ENCODE peak calls at places on chromosomes 13 and 19, in eight cellular contexts. J is AG04450; P is foreskin keratinocyte; Q is MM.1S; L is fibroblast of lung; C is CD8-positive, alpha-beta memory T cell; X is cardiac muscle cell; Y is uterus. E is an unnamed sample.
A peak's percentile ranks its signal among the peaks of the same experiment; 100 is the strongest.

GRCh38 chr13:42747399-42747873 is 33.9 kb upstream of the FAM216B start:
- DNase-seq in X (peak; percentile 64), Y (no peak), Q (no peak), L (peak; percentile 99), J (peak; percentile 94), C (no peak), P (peak; percentile 40), E (peak; percentile 51)

GRCh38 chr13:43787998-43788397 is 1.2 kb upstream of the ENOX1 start:
- DNase-seq in C (no peak), X (peak; percentile 63), P (no peak), Q (peak; percentile 28), L (peak; percentile 68), Y (no peak), J (no peak), E (peak; percentile 72)

GRCh38 chr13:43785681-43786471 is 896 bp downstream of the ENOX1 start:
- DNase-seq in C (no peak), J (peak; percentile 18), Y (peak; percentile 86), X (peak; percentile 82), L (peak; percentile 77), P (no peak), Q (peak; percentile 18), E (peak; percentile 62)

GRCh38 chr13:32895296-32895695 is 120.9 kb upstream of the KL start:
- DNase-seq in Y (no peak), J (no peak), L (no peak), X (no peak), C (no peak), P (no peak), Q (no peak), E (no peak)

GRCh38 chr19:6930190-6930589 is 42.8 kb downstream of the ADGRE1 start:
- DNase-seq in Y (no peak), C (no peak), X (no peak), J (no peak), P (no peak), L (no peak), Q (no peak), E (no peak)

GRCh38 chr13:37486171-37486661 is 112.4 kb downstream of the POSTN start:
- DNase-seq in Y (no peak), X (peak; percentile 51), J (no peak), C (no peak), Q (no peak), P (no peak), L (no peak), E (no peak)

GRCh38 chr19:45154064-45154827 is 6.5 kb downstream of the NKPD1 start:
- DNase-seq in L (peak; percentile 77), J (no peak), Q (no peak), X (peak; percentile 94), C (no peak), P (no peak), Y (no peak), E (peak; percentile 42)

GRCh38 chr13:87777395-87777794 is 106.2 kb downstream of the SLITRK5 start:
- DNase-seq in P (no peak), C (no peak), X (no peak), Q (peak; percentile 56), J (no peak), L (peak; percentile 31), Y (no peak), E (peak; percentile 49)

GRCh38 chr19:40445945-40446784 is 2.0 kb upstream of the SERTAD3 start:
- DNase-seq in X (no peak), Y (no peak), C (no peak), Q (no peak), L (no peak), J (no peak), P (peak; percentile 54), E (peak; percentile 92)

GRCh38 chr13:44132710-44133109 is 240.9 kb upstream of the SERP2 start:
- DNase-seq in J (no peak), Q (no peak), P (no peak), L (peak; percentile 48), X (peak; percentile 75), Y (no peak), C (no peak), E (no peak)

GRCh38 chr13:23378009-23378632 is 55.4 kb downstream of the SACS start:
- DNase-seq in X (peak; percentile 92), Q (peak; percentile 8), L (peak; percentile 98), J (peak; percentile 94), C (no peak), Y (peak; percentile 41), P (peak; percentile 87), E (peak; percentile 72)

GRCh38 chr13:57552441-57552840 is 79.1 kb upstream of the PCDH17 start:
- DNase-seq in Q (no peak), X (no peak), J (no peak), P (no peak), L (no peak), C (no peak), Y (no peak), E (no peak)

GRCh38 chr13:57546942-57547341 is 84.6 kb upstream of the PCDH17 start:
- DNase-seq in C (no peak), Q (no peak), P (no peak), X (no peak), J (no peak), Y (no peak), L (no peak), E (no peak)
- H3K27ac ChIP-seq in C (no peak overlapping the region), Q (no peak overlapping the region), P (no peak overlapping the region), X (no peak overlapping the region), J (no peak overlapping the region), Y (no peak overlapping the region), L (no peak overlapping the region), E (no peak overlapping the region)

DNA sequence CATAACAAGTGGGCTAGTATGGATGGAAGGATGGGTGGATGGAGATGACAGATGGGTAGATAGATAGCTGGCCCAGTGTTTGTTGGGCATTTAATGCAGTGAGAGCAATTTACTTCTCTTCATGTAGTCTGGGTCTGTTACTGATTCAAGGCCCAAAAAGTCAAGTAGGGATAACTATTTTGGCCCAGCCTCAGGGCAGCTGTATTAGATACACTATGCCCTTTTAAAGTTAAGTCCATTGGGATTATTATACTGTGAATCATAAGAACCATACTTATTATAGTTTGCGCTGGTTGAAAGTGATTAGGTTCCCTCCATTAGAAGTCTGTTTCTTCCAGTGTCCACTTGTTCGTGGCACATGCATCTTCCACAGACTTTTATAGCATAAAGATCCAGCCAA is 4.7 kb downstream of the ITGBL1 start:
- DNase-seq in Q (no peak), L (no peak), C (no peak), Y (no peak), J (no peak), X (no peak), P (no peak), E (no peak)
- H3K27ac ChIP-seq in Q (no peak overlapping the region), L (no peak overlapping the region), C (no peak overlapping the region), Y (no peak overlapping the region), J (no peak overlapping the region), X (no peak overlapping the region), P (no peak overlapping the region), E (no peak overlapping the region)

GRCh38 chr19:46866407-46867132 is 5.8 kb downstream of the ARHGAP35 start:
- DNase-seq in P (no peak), C (no peak), Q (no peak), J (no peak), X (no peak), Y (no peak), L (no peak), E (peak; percentile 31)

GRCh38 chr19:46863818-46864629 is 3.2 kb downstream of the ARHGAP35 start:
- DNase-seq in Y (no peak), C (no peak), Q (no peak), J (no peak), P (no peak), L (peak; percentile 57), X (peak; percentile 84), E (peak; percentile 87)

GRCh38 chr19:46872967-46873366 is 12.2 kb downstream of the ARHGAP35 start:
- DNase-seq in P (no peak), C (no peak), Y (no peak), J (no peak), Q (no peak), L (no peak), X (no peak), E (no peak)

GRCh38 chr19:46862974-46863632 is 2.3 kb downstream of the ARHGAP35 start:
- DNase-seq in J (no peak), P (no peak), C (no peak), L (no peak), X (no peak), Y (no peak), Q (no peak), E (peak; percentile 61)

GRCh38 chr19:46868444-46868843 is 7.6 kb downstream of the ARHGAP35 start:
- DNase-seq in P (no peak), J (no peak), X (no peak), Y (no peak), C (no peak), L (no peak), Q (no peak), E (no peak)
- H3K27ac ChIP-seq in P (no peak overlapping the region), J (no peak overlapping the region), X (no peak overlapping the region), Y (no peak overlapping the region), C (no peak overlapping the region), L (no peak overlapping the region), Q (no peak overlapping the region), E (no peak overlapping the region)

DNA sequence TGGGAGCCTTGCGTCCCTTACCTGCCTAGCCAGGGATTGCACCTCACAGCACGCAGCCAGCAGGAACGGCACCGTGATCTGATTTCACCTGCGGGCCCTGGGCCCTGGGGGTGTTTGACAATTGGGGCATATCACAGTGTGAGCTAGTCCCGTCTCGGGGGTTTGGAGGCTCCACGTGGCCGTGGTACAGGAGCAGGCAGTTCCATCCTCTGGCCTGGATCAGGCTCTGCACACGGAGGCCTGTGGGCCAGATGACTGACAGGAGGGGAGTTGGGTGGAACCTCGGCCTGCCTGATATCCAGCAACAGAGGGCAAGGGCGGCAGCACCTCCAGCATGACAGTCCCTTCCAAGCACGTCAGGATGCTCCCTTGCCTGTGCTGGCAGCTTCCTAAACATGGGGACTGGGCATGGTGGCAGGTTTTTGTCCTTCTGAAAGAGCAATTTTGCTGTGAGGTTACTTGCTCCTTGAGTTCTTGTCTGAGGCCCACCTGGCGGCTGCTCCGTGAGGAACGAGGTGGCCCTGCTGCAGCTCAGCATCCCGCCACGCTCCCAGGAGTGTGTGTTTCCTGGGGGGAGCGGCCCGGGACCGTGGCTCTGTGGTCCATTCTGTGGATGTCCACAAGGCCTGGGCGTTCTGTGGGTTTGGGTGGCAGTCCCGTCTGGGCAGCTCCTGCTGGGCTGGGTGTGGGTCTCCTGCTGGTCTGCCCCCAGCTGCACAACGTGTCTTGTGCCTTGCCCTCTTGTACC is 6.3 kb upstream of the RPS15 start:
- DNase-seq in X (no peak), C (no peak), Q (no peak), J (no peak), P (no peak), Y (no peak), L (no peak), E (no peak)
- H3K27ac ChIP-seq in X (no peak overlapping the region), C (no peak overlapping the region), Q (no peak overlapping the region), J (no peak overlapping the region), P (no peak overlapping the region), Y (no peak overlapping the region), L (no peak overlapping the region), E (no peak overlapping the region)

GRCh38 chr19:1736916-1737315 is 16.4 kb upstream of the ONECUT3 start:
- DNase-seq in J (no peak), C (no peak), L (no peak), Q (no peak), P (no peak), Y (no peak), X (no peak), E (no peak)
- H3K27ac ChIP-seq in J (no peak overlapping the region), C (no peak overlapping the region), L (no peak overlapping the region), Q (no peak overlapping the region), P (no peak overlapping the region), Y (no peak overlapping the region), X (no peak overlapping the region), E (no peak overlapping the region)

E was measured in mesendoderm.